ENCODE peak calls at places on chromosome 4, in five cellular contexts. One of them, this sample, is unnamed.

GRCh38 chr4:40645576-40645975 is 15.9 kb upstream of the RBM47 start:
- DNase-seq in ovary: no peak
- DNase-seq in skeletal muscle cell: no peak
- DNase-seq in fibroblast of mammary gland: no peak
- DNase-seq in sigmoid colon: no peak
- DNase-seq in this sample: no peak

GRCh38 chr4:16136771-16137170 is 52.9 kb upstream of the PROM1 start:
- DNase-seq in ovary: no peak
- DNase-seq in sigmoid colon: no peak
- DNase-seq in skeletal muscle cell: no peak
- DNase-seq in fibroblast of mammary gland: no peak
- DNase-seq in this sample: no peak

GRCh38 chr4:24808261-24808660 is 12.9 kb downstream of the SOD3 start:
- DNase-seq in ovary: no peak
- DNase-seq in fibroblast of mammary gland: no peak
- DNase-seq in skeletal muscle cell: no peak
- DNase-seq in sigmoid colon: no peak
- DNase-seq in this sample: no peak

GRCh38 chr4:152896819-152897218 is 39.3 kb upstream of the FHDC1 start:
- DNase-seq in ovary: no peak
- DNase-seq in skeletal muscle cell: no peak
- DNase-seq in sigmoid colon: no peak
- DNase-seq in fibroblast of mammary gland: peak
- DNase-seq in this sample: no peak

GRCh38 chr4:72909461-72909860 is 160.1 kb downstream of the COX18 start:
- DNase-seq in ovary: peak
- DNase-seq in skeletal muscle cell: no peak
- DNase-seq in fibroblast of mammary gland: no peak
- DNase-seq in sigmoid colon: no peak
- DNase-seq in this sample: peak

GRCh38 chr4:88352062-88352461 is 26.6 kb upstream of the HERC6 start:
- DNase-seq in skeletal muscle cell: peak
- DNase-seq in sigmoid colon: no peak
- DNase-seq in fibroblast of mammary gland: peak
- DNase-seq in ovary: no peak
- DNase-seq in this sample: peak

GRCh38 chr4:137069473-137069872 is 462.8 kb downstream of the PCDH18 start:
- DNase-seq in sigmoid colon: no peak
- DNase-seq in ovary: no peak
- DNase-seq in fibroblast of mammary gland: no peak
- DNase-seq in skeletal muscle cell: no peak
- DNase-seq in this sample: no peak

GRCh38 chr4:128287159-128287870 is at the start of gene PGRMC2:
- DNase-seq in ovary: peak
- DNase-seq in skeletal muscle cell: no peak
- DNase-seq in sigmoid colon: peak
- DNase-seq in fibroblast of mammary gland: peak
- DNase-seq in this sample: no peak

GRCh38 chr4:82780398-82781231 is 18.0 kb downstream of the SCD5 start:
- DNase-seq in skeletal muscle cell: peak
- DNase-seq in fibroblast of mammary gland: peak
- DNase-seq in sigmoid colon: peak
- DNase-seq in ovary: peak
- DNase-seq in this sample: peak

GRCh38 chr4:153792007-153792892 is 3.4 kb upstream of the SFRP2 start:
- DNase-seq in fibroblast of mammary gland: peak
- DNase-seq in sigmoid colon: peak
- DNase-seq in ovary: peak
- DNase-seq in skeletal muscle cell: no peak
- DNase-seq in this sample: peak

GRCh38 chr4:54581807-54582206 is 76.0 kb upstream of the KIT start:
- DNase-seq in ovary: no peak
- DNase-seq in skeletal muscle cell: no peak
- DNase-seq in sigmoid colon: no peak
- DNase-seq in fibroblast of mammary gland: no peak
- DNase-seq in this sample: no peak

GRCh38 chr4:140168936-140169335 is 15.0 kb upstream of the MAML3 start:
- DNase-seq in fibroblast of mammary gland: no peak
- DNase-seq in ovary: no peak
- DNase-seq in skeletal muscle cell: no peak
- DNase-seq in sigmoid colon: no peak
- DNase-seq in this sample: no peak

GRCh38 chr4:10677796-10678497 is 6.6 kb downstream of the CLNK start:
- DNase-seq in skeletal muscle cell: no peak
- DNase-seq in ovary: no peak
- DNase-seq in fibroblast of mammary gland: peak
- DNase-seq in sigmoid colon: no peak
- DNase-seq in this sample: no peak

GRCh38 chr4:102713096-102713495 is 47.7 kb downstream of the MANBA start:
- DNase-seq in skeletal muscle cell: no peak
- DNase-seq in ovary: no peak
- DNase-seq in fibroblast of mammary gland: peak
- DNase-seq in sigmoid colon: no peak
- DNase-seq in this sample: peak

GRCh38 chr4:101252721-101253120 is 94.6 kb downstream of the PPP3CA start:
- DNase-seq in skeletal muscle cell: no peak
- DNase-seq in sigmoid colon: no peak
- DNase-seq in ovary: no peak
- DNase-seq in fibroblast of mammary gland: peak
- DNase-seq in this sample: no peak

GRCh38 chr4:113232194-113232593 is 182.7 kb downstream of the ANK2 start:
- DNase-seq in ovary: no peak
- DNase-seq in sigmoid colon: no peak
- DNase-seq in skeletal muscle cell: no peak
- DNase-seq in fibroblast of mammary gland: no peak
- DNase-seq in this sample: no peak

GRCh38 chr4:163913571-163913970 is 419.1 kb downstream of the TMA16 start:
- DNase-seq in ovary: no peak
- DNase-seq in skeletal muscle cell: no peak
- DNase-seq in sigmoid colon: no peak
- DNase-seq in fibroblast of mammary gland: no peak
- DNase-seq in this sample: no peak

GRCh38 chr4:124980276-124980752 is 267.8 kb upstream of the ANKRD50 start:
- DNase-seq in sigmoid colon: no peak
- DNase-seq in skeletal muscle cell: peak
- DNase-seq in ovary: no peak
- DNase-seq in fibroblast of mammary gland: peak
- DNase-seq in this sample: peak

GRCh38 chr4:72525938-72526337 is 43.1 kb downstream of the ADAMTS3 start:
- DNase-seq in fibroblast of mammary gland: peak
- DNase-seq in sigmoid colon: no peak
- DNase-seq in ovary: peak
- DNase-seq in skeletal muscle cell: peak
- DNase-seq in this sample: no peak

GRCh38 chr4:26321326-26322276 is 787 bp downstream of the RBPJ start:
- DNase-seq in sigmoid colon: peak
- DNase-seq in skeletal muscle cell: no peak
- DNase-seq in fibroblast of mammary gland: no peak
- DNase-seq in ovary: peak
- DNase-seq in this sample: no peak

GRCh38 chr4:66202870-66203269 is 532.6 kb upstream of the EPHA5 start:
- DNase-seq in ovary: no peak
- DNase-seq in skeletal muscle cell: no peak
- DNase-seq in sigmoid colon: no peak
- DNase-seq in fibroblast of mammary gland: no peak
- DNase-seq in this sample: peak

GRCh38 chr4:159175165-159175988 is 72.5 kb downstream of the RAPGEF2 start:
- DNase-seq in skeletal muscle cell: peak
- DNase-seq in fibroblast of mammary gland: peak
- DNase-seq in ovary: peak
- DNase-seq in sigmoid colon: peak
- DNase-seq in this sample: peak

GRCh38 chr4:169922632-169923276 is 103.4 kb downstream of the MFAP3L start:
- DNase-seq in skeletal muscle cell: no peak
- DNase-seq in sigmoid colon: no peak
- DNase-seq in ovary: no peak
- DNase-seq in fibroblast of mammary gland: peak
- DNase-seq in this sample: peak

GRCh38 chr4:159504634-159505033 is 401.8 kb downstream of the RAPGEF2 start:
- DNase-seq in skeletal muscle cell: peak
- DNase-seq in sigmoid colon: no peak
- DNase-seq in ovary: no peak
- DNase-seq in fibroblast of mammary gland: peak
- DNase-seq in this sample: peak

GRCh38 chr4:132998585-132999230 is 150.4 kb upstream of the PCDH10 start:
- DNase-seq in skeletal muscle cell: no peak
- DNase-seq in ovary: no peak
- DNase-seq in sigmoid colon: no peak
- DNase-seq in fibroblast of mammary gland: no peak
- DNase-seq in this sample: no peak

GRCh38 chr4:151206241-151207005 is 70.5 kb upstream of the PRSS48 start:
- DNase-seq in ovary: no peak
- DNase-seq in sigmoid colon: no peak
- DNase-seq in fibroblast of mammary gland: no peak
- DNase-seq in skeletal muscle cell: no peak
- DNase-seq in this sample: no peak

GRCh38 chr4:75892508-75892907 is 9.7 kb downstream of the PPEF2 start:
- DNase-seq in ovary: no peak
- DNase-seq in sigmoid colon: no peak
- DNase-seq in skeletal muscle cell: no peak
- DNase-seq in fibroblast of mammary gland: no peak
- DNase-seq in this sample: peak

GRCh38 chr4:9999956-10000551 is 21.2 kb downstream of the SLC2A9 start:
- DNase-seq in ovary: no peak
- DNase-seq in sigmoid colon: no peak
- DNase-seq in skeletal muscle cell: no peak
- DNase-seq in fibroblast of mammary gland: peak
- DNase-seq in this sample: peak

GRCh38 chr4:159355456-159355855 is 252.6 kb downstream of the RAPGEF2 start:
- DNase-seq in fibroblast of mammary gland: no peak
- DNase-seq in ovary: no peak
- DNase-seq in sigmoid colon: no peak
- DNase-seq in skeletal muscle cell: no peak
- DNase-seq in this sample: no peak

GRCh38 chr4:119894650-119895208 is 171.9 kb downstream of the MAD2L1 start:
- DNase-seq in sigmoid colon: peak
- DNase-seq in fibroblast of mammary gland: no peak
- DNase-seq in skeletal muscle cell: no peak
- DNase-seq in ovary: no peak
- DNase-seq in this sample: no peak

GRCh38 chr4:144709159-144709558 is 63.2 kb downstream of the HHIP start:
- DNase-seq in sigmoid colon: no peak
- DNase-seq in skeletal muscle cell: peak
- DNase-seq in fibroblast of mammary gland: peak
- DNase-seq in ovary: no peak
- DNase-seq in this sample: peak

GRCh38 chr4:41442818-41443217 is 95.1 kb upstream of the LIMCH1 start:
- DNase-seq in sigmoid colon: no peak
- DNase-seq in skeletal muscle cell: no peak
- DNase-seq in fibroblast of mammary gland: no peak
- DNase-seq in ovary: no peak
- DNase-seq in this sample: no peak

GRCh38 chr4:26736621-26737020 is 124.0 kb upstream of the STIM2 start:
- DNase-seq in sigmoid colon: no peak
- DNase-seq in skeletal muscle cell: no peak
- DNase-seq in fibroblast of mammary gland: peak
- DNase-seq in ovary: no peak
- DNase-seq in this sample: peak

GRCh38 chr4:76963136-76963477 is 13.6 kb downstream of the SEPTIN11 start:
- DNase-seq in skeletal muscle cell: no peak
- DNase-seq in ovary: no peak
- DNase-seq in sigmoid colon: no peak
- DNase-seq in fibroblast of mammary gland: peak
- DNase-seq in this sample: no peak
- H3K4me3 ChIP-seq in skeletal muscle cell: no peak
- H3K4me3 ChIP-seq in ovary: no peak
- H3K4me3 ChIP-seq in sigmoid colon: no peak
- H3K4me3 ChIP-seq in fibroblast of mammary gland: no peak
- H3K4me3 ChIP-seq in this sample: no peak

GRCh38 chr4:36761625-36762024 is 480.2 kb downstream of the DTHD1 start:
- DNase-seq in skeletal muscle cell: no peak
- DNase-seq in ovary: no peak
- DNase-seq in sigmoid colon: no peak
- DNase-seq in fibroblast of mammary gland: no peak
- DNase-seq in this sample: no peak

GRCh38 chr4:36758312-36758690 is 476.9 kb downstream of the DTHD1 start:
- DNase-seq in skeletal muscle cell: peak
- DNase-seq in sigmoid colon: no peak
- DNase-seq in fibroblast of mammary gland: no peak
- DNase-seq in ovary: no peak
- DNase-seq in this sample: peak

GRCh38 chr4:36763814-36764213 is 480.7 kb upstream of the NWD2 start:
- DNase-seq in sigmoid colon: no peak
- DNase-seq in fibroblast of mammary gland: no peak
- DNase-seq in skeletal muscle cell: no peak
- DNase-seq in ovary: no peak
- DNase-seq in this sample: no peak

GRCh38 chr4:36757623-36758311 is 476.4 kb downstream of the DTHD1 start:
- DNase-seq in ovary: no peak
- DNase-seq in sigmoid colon: no peak
- DNase-seq in skeletal muscle cell: no peak
- DNase-seq in fibroblast of mammary gland: no peak
- DNase-seq in this sample: no peak

GRCh38 chr4:36758779-36759178 is 477.4 kb downstream of the DTHD1 start:
- DNase-seq in ovary: no peak
- DNase-seq in sigmoid colon: no peak
- DNase-seq in skeletal muscle cell: no peak
- DNase-seq in fibroblast of mammary gland: no peak
- DNase-seq in this sample: peak
- H3K4me3 ChIP-seq in ovary: no peak
- H3K4me3 ChIP-seq in sigmoid colon: no peak
- H3K4me3 ChIP-seq in skeletal muscle cell: no peak
- H3K4me3 ChIP-seq in fibroblast of mammary gland: no peak
- H3K4me3 ChIP-seq in this sample: no peak

DNA sequence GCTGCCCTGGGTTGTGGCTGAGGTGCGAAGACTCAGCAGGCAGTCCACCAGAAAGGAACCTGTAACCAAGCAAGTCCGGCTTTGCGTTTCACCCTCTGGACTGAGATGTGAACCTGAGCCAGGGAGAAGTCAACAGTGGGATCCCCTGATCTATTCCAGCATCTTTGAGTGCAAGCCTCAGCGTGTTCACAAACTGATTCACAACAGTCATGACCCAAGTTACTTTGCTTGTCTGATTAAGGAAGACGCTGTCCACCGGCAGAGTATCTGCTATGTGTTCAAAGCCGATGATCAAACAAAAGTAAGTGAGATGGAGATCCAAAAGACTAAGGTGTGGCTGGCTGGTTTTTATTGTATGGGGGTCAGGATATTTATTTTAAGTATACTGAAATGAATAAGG is 11.3 kb downstream of the TBC1D1 start:
- DNase-seq in skeletal muscle cell: no peak
- DNase-seq in sigmoid colon: no peak
- DNase-seq in ovary: no peak
- DNase-seq in fibroblast of mammary gland: no peak
- DNase-seq in this sample: peak
- H3K4me3 ChIP-seq in skeletal muscle cell: no peak
- H3K4me3 ChIP-seq in sigmoid colon: no peak
- H3K4me3 ChIP-seq in ovary: no peak
- H3K4me3 ChIP-seq in fibroblast of mammary gland: no peak
- H3K4me3 ChIP-seq in this sample: no peak

DNA sequence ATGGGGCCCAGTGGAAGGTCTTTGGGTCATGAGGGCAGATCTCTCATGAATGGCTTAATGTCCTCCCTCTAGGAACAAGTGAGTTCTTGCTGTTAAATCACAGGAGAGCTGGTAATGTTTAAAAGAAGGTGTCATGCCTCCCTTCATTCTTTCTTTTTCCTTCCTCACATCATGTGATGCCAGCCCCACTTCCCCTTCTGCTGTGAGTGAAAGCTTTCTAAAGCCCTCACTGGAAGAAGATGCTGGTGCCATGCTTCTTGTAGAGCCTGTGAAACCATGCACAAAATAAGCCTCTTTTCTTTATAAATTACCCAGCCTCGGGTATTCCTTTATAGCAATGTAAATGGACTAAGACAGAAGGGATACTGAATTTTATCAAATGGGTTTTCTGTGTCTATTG is 66.1 kb upstream of the ZNF827 start:
- DNase-seq in ovary: no peak
- DNase-seq in fibroblast of mammary gland: no peak
- DNase-seq in sigmoid colon: no peak
- DNase-seq in skeletal muscle cell: no peak
- DNase-seq in this sample: no peak
- H3K4me3 ChIP-seq in ovary: no peak
- H3K4me3 ChIP-seq in fibroblast of mammary gland: no peak
- H3K4me3 ChIP-seq in sigmoid colon: no peak
- H3K4me3 ChIP-seq in skeletal muscle cell: no peak
- H3K4me3 ChIP-seq in this sample: no peak